ENCODE peak calls at places on chromosome 2, in six cellular contexts. K, J, R, B, E and A are unnamed samples.

GRCh38 chr2:30759481-30759880 is 47.8 kb downstream of the CAPN13 start:
- DNase-seq in K (no peak), J (no peak), R (no peak), B (no peak), E (no peak), A (no peak)

GRCh38 chr2:231228974-231229373 is 30.5 kb downstream of the ARMC9 start:
- DNase-seq in K (no peak), J (no peak), R (no peak), B (no peak), E (no peak), A (no peak)

GRCh38 chr2:165069131-165069530 is 113.8 kb upstream of the SLC38A11 start:
- DNase-seq in K (no peak), J (no peak), R (no peak), B (no peak), E (no peak), A (peak)

GRCh38 chr2:42922293-42922692 is 129.9 kb upstream of the HAAO start:
- DNase-seq in K (no peak), J (no peak), R (no peak), B (no peak), E (no peak), A (no peak)

GRCh38 chr2:9767656-9768281 is 75.5 kb upstream of the TAF1B start:
- DNase-seq in K (no peak), J (no peak), R (no peak), B (no peak), E (no peak), A (no peak)

GRCh38 chr2:217694296-217694695 is 308.5 kb downstream of the TNS1 start:
- DNase-seq in K (no peak), J (no peak), R (no peak), B (no peak), E (no peak), A (peak)

GRCh38 chr2:120586507-120587283 is 149.0 kb upstream of the GLI2 start:
- DNase-seq in K (no peak), J (no peak), R (no peak), B (no peak), E (no peak), A (no peak)

GRCh38 chr2:26462100-26462499 is 15.8 kb downstream of the OTOF start:
- DNase-seq in K (no peak), J (no peak), R (no peak), B (no peak), E (no peak), A (no peak)

GRCh38 chr2:201144101-201145051 is 28.4 kb downstream of the CFLAR start:
- DNase-seq in K (no peak), J (no peak), R (no peak), B (no peak), E (no peak), A (no peak)

GRCh38 chr2:7012141-7012809 is 95.1 kb downstream of the RNF144A start:
- DNase-seq in K (no peak), J (peak), R (no peak), B (peak), E (no peak), A (no peak)

GRCh38 chr2:86068098-86069047 is 37.3 kb downstream of the POLR1A start:
- DNase-seq in K (no peak), J (no peak), R (no peak), B (peak), E (no peak), A (peak)

GRCh38 chr2:177432703-177433102 is 40.1 kb downstream of the AGPS start:
- DNase-seq in K (no peak), J (no peak), R (no peak), B (no peak), E (peak), A (peak)

GRCh38 chr2:176126929-176127768 is 2.4 kb upstream of the HOXD8 start:
- DNase-seq in K (peak), J (peak), R (no peak), B (peak), E (peak), A (peak)

GRCh38 chr2:73036779-73037165 is 34.7 kb downstream of the SFXN5 start:
- DNase-seq in K (peak), J (no peak), R (no peak), B (no peak), E (no peak), A (no peak)

GRCh38 chr2:20604957-20605381 is 45.9 kb downstream of the HS1BP3 start:
- DNase-seq in K (no peak), J (no peak), R (no peak), B (no peak), E (no peak), A (no peak)

GRCh38 chr2:45729753-45730512 is 78.5 kb downstream of the PRKCE start:
- DNase-seq in K (peak), J (no peak), R (no peak), B (no peak), E (peak), A (no peak)

GRCh38 chr2:70526126-70526525 is 27.5 kb downstream of the TGFA start:
- DNase-seq in K (no peak), J (no peak), R (no peak), B (no peak), E (no peak), A (no peak)

GRCh38 chr2:161982548-161982947 is 91.5 kb downstream of the DPP4 start:
- DNase-seq in K (no peak), J (no peak), R (no peak), B (no peak), E (no peak), A (no peak)

GRCh38 chr2:121554998-121555397 is 24.3 kb downstream of the RNU4ATAC start:
- DNase-seq in K (no peak), J (no peak), R (no peak), B (no peak), E (no peak), A (no peak)

GRCh38 chr2:197286805-197287595 is 23.6 kb downstream of the ANKRD44 start:
- DNase-seq in K (no peak), J (no peak), R (no peak), B (peak), E (peak), A (no peak)

GRCh38 chr2:232013701-232014353 is 52.3 kb downstream of the DIS3L2 start:
- DNase-seq in K (no peak), J (no peak), R (no peak), B (peak), E (peak), A (peak)

GRCh38 chr2:121220995-121221394 is 64.0 kb downstream of the TFCP2L1 start:
- DNase-seq in K (no peak), J (no peak), R (no peak), B (no peak), E (no peak), A (no peak)

GRCh38 chr2:37459095-37459981 is 114.9 kb downstream of the QPCT start:
- DNase-seq in K (no peak), J (no peak), R (no peak), B (no peak), E (peak), A (no peak)

GRCh38 chr2:70566906-70567305 is 13.3 kb upstream of the TGFA start:
- DNase-seq in K (no peak), J (no peak), R (no peak), B (no peak), E (no peak), A (no peak)

GRCh38 chr2:175207741-175208438 is 26.4 kb upstream of the ATP5MC3 start:
- DNase-seq in K (no peak), J (no peak), R (no peak), B (no peak), E (no peak), A (peak)

GRCh38 chr2:143535802-143536201 is 406.6 kb downstream of the ARHGAP15 start:
- DNase-seq in K (no peak), J (no peak), R (no peak), B (no peak), E (no peak), A (no peak)

GRCh38 chr2:58039170-58039611 is 7.4 kb upstream of the VRK2 start:
- DNase-seq in K (no peak), J (no peak), R (no peak), B (no peak), E (peak), A (no peak)

GRCh38 chr2:75199428-75200011 is at the start of gene TACR1:
- DNase-seq in K (peak), J (no peak), R (peak), B (peak), E (no peak), A (no peak)

GRCh38 chr2:239283961-239284801 is 116.6 kb downstream of the HDAC4 start:
- DNase-seq in K (no peak), J (no peak), R (no peak), B (no peak), E (no peak), A (no peak)

GRCh38 chr2:8412586-8412985 is 269.3 kb upstream of the ID2 start:
- DNase-seq in K (no peak), J (no peak), R (no peak), B (no peak), E (no peak), A (no peak)

GRCh38 chr2:9069496-9069991 is 66.1 kb upstream of the MBOAT2 start:
- DNase-seq in K (no peak), J (no peak), R (no peak), B (no peak), E (no peak), A (no peak)

GRCh38 chr2:216318470-216318869 is 53.8 kb downstream of the MARCHF4 start:
- DNase-seq in K (no peak), J (no peak), R (no peak), B (no peak), E (no peak), A (no peak)

GRCh38 chr2:240810199-240810598 is 9.8 kb downstream of the KIF1A start:
- DNase-seq in K (no peak), J (no peak), R (no peak), B (no peak), E (no peak), A (no peak)

GRCh38 chr2:36352711-36353110 is 2.9 kb upstream of the CRIM1 start:
- DNase-seq in K (no peak), J (no peak), R (no peak), B (no peak), E (peak), A (no peak)

GRCh38 chr2:128302744-128303067 is 16.0 kb downstream of the HS6ST1 start:
- DNase-seq in K (no peak), J (no peak), R (no peak), B (no peak), E (no peak), A (no peak)

GRCh38 chr2:30693821-30694281 is 113.4 kb downstream of the CAPN13 start:
- DNase-seq in K (no peak), J (no peak), R (no peak), B (no peak), E (no peak), A (peak)

GRCh38 chr2:71891719-71892118 is 255.9 kb downstream of the CYP26B1 start:
- DNase-seq in K (no peak), J (no peak), R (no peak), B (no peak), E (no peak), A (no peak)

GRCh38 chr2:177670791-177671528 is 278.4 kb downstream of the AGPS start:
- DNase-seq in K (no peak), J (no peak), R (no peak), B (no peak), E (no peak), A (peak)

GRCh38 chr2:203819434-203820133 is 48.0 kb upstream of the CTLA4 start:
- DNase-seq in K (no peak), J (no peak), R (no peak), B (no peak), E (no peak), A (peak)

GRCh38 chr2:9057939-9058761 is 54.7 kb upstream of the MBOAT2 start:
- DNase-seq in K (no peak), J (no peak), R (no peak), B (no peak), E (no peak), A (peak)